ENCODE peak calls at places on chromosomes 6 and 20, in seven cellular contexts. Y, W, E, L, V, F and B are unnamed samples.

GRCh38 chr6:148593813-148594170 is 153.0 kb upstream of the UST start:
- DNase-seq in Y (no peak), W (no peak), E (peak), L (no peak), V (no peak), F (peak), B (no peak)

GRCh38 chr6:111573118-111573883 is 32.4 kb downstream of the TRAF3IP2 start:
- DNase-seq in Y (peak), W (no peak), E (peak), L (no peak), V (peak), F (peak), B (no peak)

GRCh38 chr20:44422083-44422482 is 53.6 kb upstream of the TTPAL start:
- DNase-seq in Y (peak), W (peak), E (no peak), L (no peak), V (no peak), F (no peak), B (no peak)

GRCh38 chr20:50264534-50265145 is 74.0 kb downstream of the CEBPB start:
- DNase-seq in Y (no peak), W (no peak), E (no peak), L (no peak), V (no peak), F (no peak), B (no peak)

GRCh38 chr6:26295691-26296555 is 69.1 kb upstream of the BTN3A2 start:
- DNase-seq in Y (peak), W (no peak), E (peak), L (no peak), V (no peak), F (peak), B (no peak)

GRCh38 chr6:97668716-97669115 is 385.7 kb upstream of the MMS22L start:
- DNase-seq in Y (no peak), W (peak), E (no peak), L (no peak), V (peak), F (no peak), B (no peak)

GRCh38 chr20:37531856-37532255 is 4.2 kb upstream of the BLCAP start:
- DNase-seq in Y (no peak), W (no peak), E (no peak), L (no peak), V (no peak), F (no peak), B (no peak)

GRCh38 chr6:67717281-67717680 is 917.8 kb upstream of the ADGRB3 start:
- DNase-seq in Y (no peak), W (no peak), E (peak), L (no peak), V (no peak), F (no peak), B (no peak)

GRCh38 chr6:158487495-158487894 is 72.4 kb upstream of the TMEM181 start:
- DNase-seq in Y (no peak), W (no peak), E (no peak), L (no peak), V (no peak), F (peak), B (no peak)

GRCh38 chr20:25259788-25260254 is 11.9 kb downstream of the PYGB start:
- DNase-seq in Y (no peak), W (no peak), E (no peak), L (no peak), V (peak), F (no peak), B (no peak)

GRCh38 chr20:44017905-44018683 is 103.4 kb downstream of the TOX2 start:
- DNase-seq in Y (peak), W (no peak), E (peak), L (peak), V (no peak), F (peak), B (no peak)

GRCh38 chr20:2396241-2396814 is 15.6 kb downstream of the TGM6 start:
- DNase-seq in Y (no peak), W (no peak), E (no peak), L (no peak), V (no peak), F (no peak), B (no peak)

GRCh38 chr20:20712004-20712473 is 405 bp downstream of the RALGAPA2 start:
- DNase-seq in Y (no peak), W (no peak), E (no peak), L (no peak), V (peak), F (no peak), B (no peak)
- H3K27ac ChIP-seq in Y (peak), W (peak), E (peak), L (peak), V (peak), F (no peak), B (no peak)

GRCh38 chr20:32565735-32566032 is 19.4 kb downstream of the NOL4L start:
- DNase-seq in Y (no peak), W (no peak), E (no peak), L (no peak), V (no peak), F (no peak), B (no peak)

GRCh38 chr20:32564440-32564839 is 20.7 kb downstream of the NOL4L start:
- DNase-seq in Y (no peak), W (no peak), E (no peak), L (no peak), V (no peak), F (no peak), B (no peak)

GRCh38 chr20:32566379-32567374 is 18.5 kb downstream of the NOL4L start:
- DNase-seq in Y (no peak), W (peak), E (no peak), L (no peak), V (no peak), F (no peak), B (no peak)

GRCh38 chr20:32563311-32564272 is 21.5 kb downstream of the NOL4L start:
- DNase-seq in Y (no peak), W (no peak), E (no peak), L (no peak), V (no peak), F (no peak), B (no peak)

DNA sequence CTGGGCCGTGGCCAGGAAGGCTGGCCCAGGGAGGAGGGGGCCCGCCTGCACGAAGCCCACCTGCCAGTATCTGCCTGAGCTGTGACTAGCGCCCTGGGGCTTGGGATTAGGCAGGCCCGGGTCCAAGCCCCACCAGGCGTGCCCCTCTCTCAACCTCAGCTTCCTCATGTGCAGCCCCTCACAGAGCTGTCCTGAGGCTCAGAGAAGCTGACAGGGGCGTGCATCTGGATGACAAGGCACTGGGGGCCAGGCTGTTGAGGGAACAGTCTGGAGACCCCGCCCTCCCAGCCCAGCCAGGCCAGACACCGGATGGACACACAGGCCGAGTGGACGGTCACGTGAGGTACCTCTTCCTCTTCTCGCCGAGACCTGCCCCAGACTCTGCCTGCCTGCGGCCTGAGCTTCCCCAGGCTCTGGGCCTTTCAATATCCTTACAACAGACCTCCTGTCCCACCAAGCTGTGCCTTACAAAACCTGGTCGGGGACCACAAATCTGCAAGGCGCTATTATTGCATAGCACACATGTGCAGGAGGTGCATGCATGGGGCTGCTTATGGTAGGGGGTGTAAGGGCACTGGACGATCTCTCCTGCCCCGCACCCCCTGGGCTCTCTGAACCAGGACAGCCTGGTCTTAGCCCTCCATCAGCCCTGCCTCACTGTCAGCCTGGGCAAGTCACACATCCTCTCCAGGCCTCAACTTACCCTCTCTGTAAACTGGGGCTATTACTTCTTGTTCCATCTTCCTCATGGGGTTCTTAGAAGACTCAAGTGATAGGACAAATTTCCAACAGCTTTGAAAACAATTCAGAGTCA is 20.0 kb downstream of the NOL4L start:
- DNase-seq in Y (no peak), W (peak), E (no peak), L (no peak), V (no peak), F (peak), B (no peak)
- H3K27ac ChIP-seq in Y (no peak), W (no peak), E (peak), L (no peak), V (no peak), F (no peak), B (no peak)

GRCh38 chr20:61806995-61807394 is 258.7 kb downstream of the TAF4 start:
- DNase-seq in Y (no peak), W (no peak), E (no peak), L (no peak), V (no peak), F (no peak), B (no peak)
- H3K27ac ChIP-seq in Y (no peak), W (no peak), E (no peak), L (no peak), V (no peak), F (no peak), B (no peak)

DNA sequence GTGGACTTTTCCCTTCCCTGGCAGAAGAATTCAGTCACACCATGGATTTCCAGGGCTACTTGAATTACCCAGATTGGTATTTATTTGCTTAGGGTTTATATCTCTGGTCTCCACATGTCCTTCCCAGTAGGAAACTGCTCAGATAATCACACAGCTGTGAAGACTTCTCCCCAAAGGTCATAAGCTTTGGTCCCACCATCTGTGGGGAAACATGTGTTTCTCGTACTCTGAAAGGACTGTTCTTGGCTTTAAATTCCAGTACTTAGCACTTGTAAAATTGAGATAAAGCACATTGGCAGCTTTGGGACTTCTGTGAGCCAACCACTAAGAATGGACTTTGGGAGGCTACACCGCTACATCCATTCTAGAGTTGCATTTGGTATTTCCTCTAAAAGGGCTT is 205.3 kb upstream of the FOXA2 start:
- DNase-seq in Y (no peak), W (no peak), E (peak), L (no peak), V (no peak), F (no peak), B (no peak)
- H3K27ac ChIP-seq in Y (no peak), W (no peak), E (no peak), L (peak), V (no peak), F (no peak), B (no peak)

GRCh38 chr6:155252581-155252980 is 11.2 kb upstream of the CLDN20 start:
- DNase-seq in Y (no peak), W (no peak), E (no peak), L (no peak), V (no peak), F (no peak), B (no peak)

GRCh38 chr6:155256122-155256795 is 7.6 kb upstream of the CLDN20 start:
- DNase-seq in Y (no peak), W (no peak), E (no peak), L (no peak), V (no peak), F (no peak), B (no peak)

GRCh38 chr6:155250701-155251381 is 13.0 kb upstream of the CLDN20 start:
- DNase-seq in Y (no peak), W (no peak), E (no peak), L (no peak), V (no peak), F (no peak), B (no peak)

GRCh38 chr6:155253337-155253736 is 10.5 kb upstream of the CLDN20 start:
- DNase-seq in Y (no peak), W (no peak), E (no peak), L (no peak), V (no peak), F (no peak), B (peak)

GRCh38 chr6:155254139-155254538 is 9.7 kb upstream of the CLDN20 start:
- DNase-seq in Y (no peak), W (no peak), E (no peak), L (no peak), V (no peak), F (no peak), B (no peak)
- H3K27ac ChIP-seq in Y (no peak), W (peak), E (no peak), L (no peak), V (no peak), F (no peak), B (no peak)

GRCh38 chr6:128438311-128438916 is 82.0 kb downstream of the PTPRK start:
- DNase-seq in Y (peak), W (no peak), E (peak), L (no peak), V (no peak), F (no peak), B (no peak)
- H3K27ac ChIP-seq in Y (no peak), W (no peak), E (no peak), L (no peak), V (no peak), F (no peak), B (no peak)